ENCODE peak calls at places on chromosomes 5 and 9, in four cellular contexts. J is Peyer's patch, I is upper lobe of right lung, X is endothelial cell of umbilical vein. L is an unnamed sample.

GRCh38 chr5:132776077-132776931 is 735 bp downstream of the SEPTIN8 start:
- DNase-seq in J (peak; percentile 51), I (no peak), X (peak; percentile 37), L (peak; percentile 50)

GRCh38 chr5:163914911-163915310 is 409.5 kb downstream of the MAT2B start:
- DNase-seq in J (peak; percentile 91), I (peak; percentile 44), X (no peak), L (peak; percentile 86)

GRCh38 chr9:95349109-95350038 is 31.9 kb upstream of the FANCC start:
- DNase-seq in J (no peak), I (no peak), X (no peak), L (peak; percentile 18)

GRCh38 chr5:657570-657969 is 35.6 kb downstream of the TPPP start:
- DNase-seq in J (no peak), I (no peak), X (peak; percentile 80), L (no peak)

GRCh38 chr5:14869286-14870164 is 2.1 kb downstream of the ANKH start:
- DNase-seq in J (no peak), I (no peak), X (no peak), L (peak; percentile 32)

GRCh38 chr5:23332650-23333251 is 174.7 kb upstream of the PRDM9 start:
- DNase-seq in J (no peak), I (no peak), X (no peak), L (no peak)

GRCh38 chr5:150114102-150114641 is 27.8 kb upstream of the CSF1R start:
- DNase-seq in J (no peak), I (peak; percentile 55), X (no peak), L (no peak)

GRCh38 chr5:80098951-80099350 is 63.8 kb downstream of the THBS4 start:
- DNase-seq in J (no peak), I (no peak), X (no peak), L (no peak)

GRCh38 chr9:122389799-122390481 is 19.1 kb downstream of the PTGS1 start:
- DNase-seq in J (peak; percentile 52), I (no peak), X (peak; percentile 29), L (no peak)

GRCh38 chr5:72302171-72302570 is 17.9 kb downstream of the MRPS27 start:
- DNase-seq in J (no peak), I (no peak), X (no peak), L (no peak)

GRCh38 chr5:72298711-72299110 is 21.3 kb downstream of the MRPS27 start:
- DNase-seq in J (no peak), I (no peak), X (no peak), L (no peak)

GRCh38 chr5:72300590-72301339 is 19.3 kb downstream of the MRPS27 start:
- DNase-seq in J (no peak), I (no peak), X (no peak), L (no peak)

GRCh38 chr5:72305194-72306142 is 14.6 kb downstream of the MRPS27 start:
- DNase-seq in J (no peak), I (no peak), X (no peak), L (no peak)

GRCh38 chr5:72301557-72301956 is 18.5 kb downstream of the MRPS27 start:
- DNase-seq in J (no peak), I (no peak), X (no peak), L (no peak)
- H3K4me1 ChIP-seq in J (no peaks in the 10 kb centered on the region), I (peaks cover 5% of the 10 kb centered on the region), X (no peaks in the 10 kb centered on the region), L (peaks cover 3% of the 10 kb centered on the region)

DNA sequence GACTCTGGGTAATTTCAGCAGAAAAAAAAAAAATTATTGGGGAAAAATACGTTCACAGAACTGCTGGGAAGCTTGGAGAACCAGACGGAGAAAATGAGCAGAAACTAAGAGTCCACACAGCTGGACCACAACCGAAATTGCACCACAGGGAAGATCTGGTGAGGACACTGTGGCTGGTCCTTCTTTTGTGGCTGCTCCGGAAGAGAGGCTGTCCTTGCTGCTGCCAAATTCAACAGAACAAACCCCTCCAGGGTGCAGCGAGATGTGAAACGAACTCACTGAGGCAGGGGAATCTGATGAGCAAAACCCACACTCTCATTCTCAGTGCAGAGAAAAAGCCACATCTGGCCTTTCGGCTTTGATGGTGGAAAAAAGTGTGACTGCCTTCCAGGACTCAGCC is 200.0 kb downstream of the ACTL7B start:
- DNase-seq in J (no peak), I (no peak), X (no peak), L (no peak)
- H3K4me1 ChIP-seq in J (no peaks in the 10 kb centered on the region), I (no peaks in the 10 kb centered on the region), X (no peaks in the 10 kb centered on the region), L (no peaks in the 10 kb centered on the region)

GRCh38 chr5:139666551-139666950 is 18.4 kb downstream of the CXXC5 start:
- DNase-seq in J (no peak), I (no peak), X (no peak), L (no peak)
- H3K4me1 ChIP-seq in J (peaks cover 33% of the 10 kb centered on the region), I (peaks cover 75% of the 10 kb centered on the region), X (peaks cover 29% of the 10 kb centered on the region), L (no peaks in the 10 kb centered on the region)

DNA sequence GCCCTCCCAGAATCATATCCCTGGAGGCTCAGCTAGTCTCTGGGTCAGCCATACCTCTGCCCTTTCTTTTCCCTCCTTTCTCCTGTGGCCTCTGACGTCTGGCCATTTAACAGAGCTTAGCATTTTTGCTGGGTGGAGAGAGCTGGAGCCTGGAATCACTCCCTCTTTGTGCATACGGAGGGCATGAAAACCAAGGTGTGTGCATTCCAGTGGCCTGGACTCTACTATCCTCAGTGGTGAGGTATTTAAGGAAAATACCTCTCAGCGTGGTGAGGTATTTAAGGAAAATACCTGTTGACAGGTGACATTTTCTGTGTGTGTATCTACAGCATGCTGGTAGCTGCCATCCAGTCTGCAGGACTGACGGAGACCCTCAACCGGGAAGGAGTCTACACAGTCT is 27.5 kb downstream of the TGFBI start:
- DNase-seq in J (no peak), I (no peak), X (no peak), L (no peak)
- H3K4me1 ChIP-seq in J (no peaks in the 10 kb centered on the region), I (peaks cover 28% of the 10 kb centered on the region), X (peaks cover 42% of the 10 kb centered on the region), L (no peaks in the 10 kb centered on the region)

GRCh38 chr5:7741415-7742065 is 109.4 kb downstream of the CFAP90 start:
- DNase-seq in J (no peak), I (no peak), X (no peak), L (no peak)
- H3K4me1 ChIP-seq in J (no peaks in the 10 kb centered on the region), I (no peaks in the 10 kb centered on the region), X (no peaks in the 10 kb centered on the region), L (no peaks in the 10 kb centered on the region)

GRCh38 chr9:38011991-38012390 is 57.0 kb downstream of the SHB start:
- DNase-seq in J (no peak), I (no peak), X (no peak), L (no peak)
- H3K4me1 ChIP-seq in J (peaks cover 7% of the 10 kb centered on the region), I (peaks cover 41% of the 10 kb centered on the region), X (peaks cover 50% of the 10 kb centered on the region), L (no peaks in the 10 kb centered on the region)

DNA sequence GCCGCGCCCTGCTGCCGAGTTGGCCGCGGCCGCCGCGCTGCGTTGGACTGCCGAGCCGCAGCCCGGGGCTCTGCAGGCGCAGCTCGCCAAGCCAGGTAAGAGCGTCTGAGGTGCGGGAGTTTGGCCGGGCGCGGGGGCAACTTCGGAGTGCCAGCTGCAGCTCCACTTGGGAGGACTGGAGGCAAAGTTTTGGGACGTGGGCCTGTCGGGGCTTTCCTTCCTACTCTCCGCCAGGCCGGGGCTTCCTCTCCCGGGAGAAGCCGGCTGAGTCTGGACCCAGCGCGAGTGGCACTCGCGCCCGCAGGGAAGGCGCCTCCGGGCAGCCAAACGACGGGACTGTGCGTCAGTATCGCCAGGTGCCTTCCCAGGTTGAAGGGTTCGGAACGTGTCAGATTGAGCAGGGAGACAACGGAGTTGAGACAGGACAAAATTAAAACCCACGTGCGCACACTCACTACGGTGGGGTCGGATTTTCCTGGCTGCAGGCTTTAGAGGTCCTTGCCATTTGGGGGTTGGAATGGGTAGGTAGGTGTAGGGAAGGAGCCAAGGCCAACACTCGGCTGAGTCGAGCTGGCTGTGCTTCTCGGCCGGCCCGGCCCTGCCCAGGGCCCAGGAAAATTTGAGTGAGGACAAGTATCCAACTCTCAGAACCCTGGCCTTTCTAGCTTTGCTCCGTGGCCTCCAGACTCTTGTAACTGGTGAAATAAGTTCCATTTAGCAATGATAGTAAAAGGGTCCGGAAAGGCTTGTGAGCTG is 1.1 kb downstream of the DMRT3 start:
- DNase-seq in J (no peak), I (no peak), X (no peak), L (no peak)
- H3K4me1 ChIP-seq in J (no peaks in the 10 kb centered on the region), I (peaks cover 9% of the 10 kb centered on the region), X (no peaks in the 10 kb centered on the region), L (no peaks in the 10 kb centered on the region)

GRCh38 chr9:110252509-110253139 is 3.7 kb downstream of the TXN start:
- DNase-seq in J (peak; percentile 63), I (no peak), X (no peak), L (peak; percentile 78)

GRCh38 chr9:110248361-110248760 is 7.9 kb downstream of the TXN start:
- DNase-seq in J (no peak), I (no peak), X (no peak), L (no peak)

GRCh38 chr9:110249639-110250038 is 6.7 kb downstream of the TXN start:
- DNase-seq in J (no peak), I (no peak), X (no peak), L (no peak)

GRCh38 chr9:110254500-110254899 is 1.8 kb downstream of the TXN start:
- DNase-seq in J (no peak), I (no peak), X (no peak), L (peak; percentile 47)

DNA sequence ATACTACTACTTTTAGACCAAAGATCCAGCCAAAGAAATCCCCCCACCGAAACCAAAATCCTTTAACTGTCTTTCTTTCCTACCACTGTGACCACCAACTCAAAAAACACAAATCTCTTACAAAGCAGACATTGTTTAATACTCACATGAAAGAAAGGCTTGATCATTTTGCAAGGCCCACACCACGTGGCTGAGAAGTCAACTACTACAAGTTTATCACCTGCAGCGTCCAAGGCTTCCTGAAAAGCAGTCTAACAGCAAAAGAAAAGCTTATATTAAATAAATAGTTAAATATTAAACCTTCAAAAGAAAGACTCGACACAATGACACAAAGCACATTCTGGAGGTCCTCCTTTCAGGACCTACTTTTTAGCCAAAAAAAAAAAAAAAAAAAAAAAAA is 5.1 kb downstream of the TXN start:
- DNase-seq in J (no peak), I (no peak), X (no peak), L (peak; percentile 31)
- H3K4me1 ChIP-seq in J (no peaks in the 10 kb centered on the region), I (peaks cover 10% of the 10 kb centered on the region), X (peaks cover 12% of the 10 kb centered on the region), L (peaks cover 4% of the 10 kb centered on the region)

GRCh38 chr9:137666505-137666809 is 47.7 kb downstream of the EHMT1 start:
- DNase-seq in J (peak; percentile 41), I (peak; percentile 59), X (peak; percentile 47), L (no peak)

GRCh38 chr9:137665226-137665625 is 46.4 kb downstream of the EHMT1 start:
- DNase-seq in J (no peak), I (peak; percentile 30), X (no peak), L (no peak)

GRCh38 chr9:137663584-137663983 is 44.8 kb downstream of the EHMT1 start:
- DNase-seq in J (no peak), I (no peak), X (no peak), L (no peak)

GRCh38 chr9:137665697-137666504 is 47.1 kb downstream of the EHMT1 start:
- DNase-seq in J (peak; percentile 43), I (peak; percentile 58), X (no peak), L (no peak)

GRCh38 chr9:137664676-137665075 is 45.9 kb downstream of the EHMT1 start:
- DNase-seq in J (no peak), I (peak; percentile 28), X (no peak), L (peak; percentile 41)
- H3K4me1 ChIP-seq in J (peaks cover 8% of the 10 kb centered on the region), I (peaks cover 23% of the 10 kb centered on the region), X (peaks cover 13% of the 10 kb centered on the region), L (no peaks in the 10 kb centered on the region)